ENCODE peak calls at places on chromosomes 4 and X, in eight cellular contexts. T is left lung; N is CD8-positive, alpha-beta T cell; K is psoas muscle; J is body of pancreas; F is HCT116; I is colonic mucosa; A is IMR-90. X is an unnamed sample.

GRCh38 chr4:140256335-140256734 is 102.4 kb upstream of the MAML3 start:
- DNase-seq in T (no peak), N (no peak), K (no peak), J (no peak), F (no peak), I (no peak), A (peak; percentile 77), X (no peak)

GRCh38 chrX:30626402-30626801 is 26.8 kb upstream of the GK start:
- DNase-seq in T (no peak), N (no peak), K (no peak), J (no peak), F (no peak), I (no peak), A (no peak), X (no peak)

GRCh38 chrX:3271485-3272186 is 74.8 kb downstream of the MXRA5 start:
- DNase-seq in T (no peak), N (no peak), K (no peak), J (no peak), F (no peak), I (no peak), A (peak; percentile 74), X (no peak)

GRCh38 chr4:80172203-80172602 is 25.1 kb upstream of the PRDM8 start:
- DNase-seq in T (no peak), N (no peak), K (no peak), J (no peak), F (no peak), I (no peak), A (no peak), X (no peak)

GRCh38 chr4:129988957-129989356 is 893.0 kb downstream of the C4orf33 start:
- DNase-seq in T (no peak), N (no peak), K (no peak), J (no peak), F (no peak), I (no peak), A (no peak), X (no peak)

GRCh38 chr4:38177792-38178665 is 217.8 kb downstream of the PTTG2 start:
- DNase-seq in T (peak; percentile 89), N (peak; percentile 32), K (peak; percentile 91), J (peak; percentile 89), F (no peak), I (peak; percentile 68), A (no peak), X (peak; percentile 83)

GRCh38 chrX:17616936-17617335 is 120.4 kb upstream of the SCML1 start:
- DNase-seq in T (no peak), N (no peak), K (no peak), J (no peak), F (no peak), I (no peak), A (no peak), X (no peak)

GRCh38 chrX:114797494-114797893 is 213.6 kb downstream of the HTR2C start:
- DNase-seq in T (no peak), N (no peak), K (no peak), J (no peak), F (no peak), I (no peak), A (no peak), X (no peak)

GRCh38 chrX:52359614-52360232 is 9.1 kb upstream of the XAGE2 start:
- DNase-seq in T (no peak), N (no peak), K (no peak), J (no peak), F (no peak), I (no peak), A (no peak), X (no peak)

GRCh38 chr4:82851318-82851717 is 39.6 kb downstream of the SEC31A start:
- DNase-seq in T (no peak), N (no peak), K (no peak), J (no peak), F (no peak), I (no peak), A (no peak), X (no peak)

GRCh38 chr4:143389543-143390195 is 53.0 kb downstream of the GAB1 start:
- DNase-seq in T (no peak), N (no peak), K (no peak), J (no peak), F (no peak), I (no peak), A (peak; percentile 73), X (no peak)

GRCh38 chr4:162461952-162462351 is 298.2 kb upstream of the FSTL5 start:
- DNase-seq in T (no peak), N (no peak), K (no peak), J (no peak), F (peak; percentile 10), I (no peak), A (no peak), X (no peak)

GRCh38 chr4:145014365-145014764 is 83.6 kb downstream of the ANAPC10 start:
- DNase-seq in T (no peak), N (no peak), K (no peak), J (no peak), F (no peak), I (no peak), A (no peak), X (no peak)

GRCh38 chr4:187908079-187908501 is 87.5 kb upstream of the ZFP42 start:
- DNase-seq in T (no peak), N (no peak), K (no peak), J (no peak), F (no peak), I (no peak), A (peak; percentile 95), X (no peak)

GRCh38 chr4:145795535-145795934 is 115.6 kb downstream of the C4orf51 start:
- DNase-seq in T (no peak), N (no peak), K (no peak), J (no peak), F (no peak), I (no peak), A (no peak), X (no peak)

GRCh38 chrX:70338290-70338689 is 48.4 kb downstream of the KIF4A start:
- DNase-seq in T (no peak), N (no peak), K (no peak), J (no peak), F (no peak), I (no peak), A (no peak), X (no peak)

GRCh38 chr4:111028829-111029228 is 406.0 kb upstream of the PITX2 start:
- DNase-seq in T (no peak), N (no peak), K (no peak), J (no peak), F (no peak), I (no peak), A (peak; percentile 7), X (no peak)

GRCh38 chr4:134243742-134244713 is 42.4 kb upstream of the PABPC4L start:
- DNase-seq in T (peak; percentile 69), N (no peak), K (peak; percentile 47), J (no peak), F (no peak), I (no peak), A (no peak), X (no peak)

GRCh38 chrX:9682456-9682855 is 83.2 kb downstream of the GPR143 start:
- DNase-seq in T (no peak), N (no peak), K (no peak), J (peak; percentile 13), F (no peak), I (peak; percentile 47), A (peak; percentile 61), X (no peak)

GRCh38 chr4:78565971-78566372 is 14.4 kb downstream of the ANXA3 start:
- DNase-seq in T (no peak), N (no peak), K (no peak), J (no peak), F (peak; percentile 92), I (no peak), A (peak; percentile 55), X (no peak)

GRCh38 chr4:182067828-182068227 is 175.4 kb upstream of the TENM3 start:
- DNase-seq in T (no peak), N (no peak), K (no peak), J (no peak), F (no peak), I (no peak), A (no peak), X (no peak)

GRCh38 chrX:12245650-12246645 is 107.7 kb downstream of the FRMPD4 start:
- DNase-seq in T (no peak), N (no peak), K (no peak), J (no peak), F (no peak), I (no peak), A (peak; percentile 57), X (no peak)

GRCh38 chr4:77167866-77168265 is 10.9 kb downstream of the CCNG2 start:
- DNase-seq in T (no peak), N (no peak), K (no peak), J (no peak), F (no peak), I (no peak), A (no peak), X (no peak)

GRCh38 chr4:38605794-38606586 is 58.0 kb upstream of the KLF3 start:
- DNase-seq in T (no peak), N (no peak), K (no peak), J (no peak), F (no peak), I (peak; percentile 58), A (no peak), X (no peak)

GRCh38 chr4:135777386-135777785 is 1575.8 kb upstream of the PABPC4L start:
- DNase-seq in T (no peak), N (no peak), K (no peak), J (no peak), F (no peak), I (no peak), A (no peak), X (no peak)

GRCh38 chr4:152372444-152372843 is 163.4 kb downstream of the FBXW7 start:
- DNase-seq in T (no peak), N (no peak), K (no peak), J (no peak), F (no peak), I (no peak), A (no peak), X (no peak)
- H3K4me1 ChIP-seq in T (no peaks in the 10 kb centered on the region), N (no peaks in the 10 kb centered on the region), K (peaks cover 55% of the 10 kb centered on the region), J (no peaks in the 10 kb centered on the region), F (no peaks in the 10 kb centered on the region), I (no peaks in the 10 kb centered on the region), A (peaks cover 3% of the 10 kb centered on the region), X (peaks cover 4% of the 10 kb centered on the region)

GRCh38 chrX:14702145-14702544 is 170.7 kb downstream of the FANCB start:
- DNase-seq in T (no peak), N (no peak), K (no peak), J (no peak), F (no peak), I (no peak), A (no peak), X (no peak)
- TF ChIP-seq CTCF in T (no peak), N (no peak), K (no peak), J (no peak), F (no peak), I (no peak), A (no peak), X (no peak)

DNA sequence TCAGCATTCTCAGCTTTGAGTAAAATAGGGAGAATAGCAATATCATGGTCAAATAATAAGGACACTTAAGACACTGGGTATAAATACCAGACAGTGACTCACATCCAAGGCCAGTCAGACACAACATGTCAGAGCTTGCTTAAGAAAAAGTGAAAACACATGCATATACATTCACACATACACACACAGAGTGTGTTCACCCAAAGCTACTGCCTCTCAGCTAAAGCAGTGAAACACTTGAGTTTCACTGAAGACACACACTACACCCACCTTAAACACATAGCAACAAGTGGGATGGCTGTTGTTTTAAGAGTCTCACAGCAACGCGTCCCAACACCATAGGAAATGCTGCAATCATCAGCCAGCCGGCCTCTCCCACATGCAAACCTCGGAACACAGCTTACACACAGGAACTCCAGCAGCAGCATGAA is 14.4 kb downstream of the SHROOM4 start:
- DNase-seq in T (no peak), N (no peak), K (no peak), J (no peak), F (no peak), I (no peak), A (peak; percentile 56), X (no peak)
- H3K27ac ChIP-seq in T (peak overlapping the region; percentile 50), N (no peak overlapping the region), K (no peak overlapping the region), J (no peak overlapping the region), F (no peak overlapping the region), I (no peak overlapping the region), A (no peak overlapping the region), X (no peak overlapping the region)

GRCh38 chr4:153788064-153788418 is 842 bp downstream of the SFRP2 start:
- DNase-seq in T (peak; percentile 70), N (no peak), K (no peak), J (no peak), F (no peak), I (no peak), A (no peak), X (no peak)
- H3K4me1 ChIP-seq in T (peaks cover 44% of the 10 kb centered on the region), N (peaks cover 44% of the 10 kb centered on the region), K (no peaks in the 10 kb centered on the region), J (peaks cover 40% of the 10 kb centered on the region), F (no peaks in the 10 kb centered on the region), I (peaks cover 6% of the 10 kb centered on the region), A (no peaks in the 10 kb centered on the region), X (no peaks in the 10 kb centered on the region)